ENCODE peak calls at places on chromosomes 4 and X, in five cellular contexts. S, O, U, P and D are unnamed samples.

GRCh38 chrX:53716328-53717088 is 30.0 kb upstream of the HUWE1 start:
- DNase-seq in P (no peak), U (no peak), S (peak), O (peak), D (no peak)

GRCh38 chr4:86791126-86791525 is 58.1 kb downstream of the SLC10A6 start:
- DNase-seq in U (no peak), P (no peak), S (no peak), O (no peak), D (no peak)

GRCh38 chr4:139492429-139492828 is 38.5 kb downstream of the RAB33B start:
- DNase-seq in S (no peak), U (no peak), P (no peak), O (no peak), D (no peak)

GRCh38 chrX:66815227-66815626 is 176.3 kb upstream of the EDA2R start:
- DNase-seq in U (no peak), S (no peak), P (no peak), O (no peak), D (no peak)

GRCh38 chr4:150986085-150986484 is 29.0 kb downstream of the LRBA start:
- DNase-seq in S (no peak), P (no peak), O (no peak), U (no peak), D (no peak)

GRCh38 chr4:135732448-135732847 is 1530.9 kb upstream of the PABPC4L start:
- DNase-seq in U (no peak), O (no peak), P (no peak), S (no peak), D (no peak)

GRCh38 chr4:112213850-112214249 is 17.7 kb upstream of the AP1AR start:
- DNase-seq in O (no peak), P (peak), S (no peak), U (no peak), D (no peak)

GRCh38 chrX:651922-652775 is 21.6 kb downstream of the SHOX start:
- DNase-seq in P (no peak), O (no peak), S (no peak), U (no peak), D (no peak)

GRCh38 chrX:31269914-31270313 is 198.1 kb upstream of the FTHL17 start:
- DNase-seq in U (no peak), S (no peak), O (no peak), P (no peak), D (no peak)

GRCh38 chrX:120749141-120749846 is 119.4 kb upstream of the C1GALT1C1 start:
- DNase-seq in O (no peak), U (no peak), P (no peak), S (no peak), D (peak)

GRCh38 chr4:139642364-139642763 is 23.3 kb upstream of the MGST2 start:
- DNase-seq in P (no peak), O (no peak), S (no peak), U (no peak), D (no peak)

GRCh38 chrX:45009371-45010000 is 136.5 kb downstream of the KDM6A start:
- DNase-seq in S (no peak), U (no peak), O (no peak), P (no peak), D (no peak)

GRCh38 chrX:39017062-39017461 is 215.8 kb downstream of the MID1IP1 start:
- DNase-seq in P (no peak), U (no peak), O (no peak), S (no peak), D (no peak)

GRCh38 chrX:104254442-104255115 is at the start of gene ESX1:
- DNase-seq in P (no peak), O (no peak), S (no peak), U (no peak), D (no peak)

GRCh38 chrX:130120746-130121504 is 10.6 kb upstream of the ELF4 start:
- DNase-seq in P (peak), U (peak), S (peak), O (peak), D (no peak)

GRCh38 chr4:184978211-184978610 is 40.1 kb upstream of the HELT start:
- DNase-seq in S (no peak), U (no peak), P (no peak), O (no peak), D (no peak)

GRCh38 chr4:154254999-154255398 is 236.6 kb downstream of the DCHS2 start:
- DNase-seq in O (no peak), S (no peak), U (no peak), P (no peak), D (no peak)

GRCh38 chr4:128636906-128637305 is 172.6 kb upstream of the JADE1 start:
- DNase-seq in O (no peak), U (no peak), S (no peak), P (no peak), D (no peak)

GRCh38 chrX:23478056-23478455 is 143.4 kb downstream of the PTCHD1 start:
- DNase-seq in U (no peak), S (no peak), P (no peak), O (no peak), D (no peak)

GRCh38 chr4:41077628-41078027 is 136.7 kb downstream of the APBB2 start:
- DNase-seq in U (no peak), O (no peak), P (no peak), S (no peak), D (no peak)

GRCh38 chr4:20544645-20545044 is 155.6 kb upstream of the PACRGL start:
- DNase-seq in U (no peak), P (peak), S (no peak), O (no peak), D (peak)

GRCh38 chrX:15299945-15300851 is 15.2 kb downstream of the ASB11 start:
- DNase-seq in P (peak), U (no peak), O (no peak), S (no peak), D (no peak)

GRCh38 chrX:10904220-10904619 is 206.9 kb upstream of the HCCS start:
- DNase-seq in O (no peak), U (no peak), S (no peak), P (no peak), D (no peak)

GRCh38 chr4:48268956-48269860 is at the start of gene TEC:
- DNase-seq in O (no peak), S (no peak), P (peak), U (peak), D (no peak)

GRCh38 chr4:113502476-113502875 is 259.1 kb downstream of the CAMK2D start:
- DNase-seq in P (no peak), S (no peak), U (no peak), O (no peak), D (no peak)

GRCh38 chrX:39982927-39983326 is 114.8 kb downstream of the BCOR start:
- DNase-seq in P (no peak), S (no peak), U (no peak), O (no peak), D (peak)

GRCh38 chr4:24858550-24858949 is 54.3 kb downstream of the CCDC149 start:
- DNase-seq in P (no peak), U (no peak), O (no peak), S (no peak), D (no peak)

GRCh38 chr4:79623125-79623905 is 215.3 kb upstream of the GK2 start:
- DNase-seq in S (no peak), U (no peak), P (no peak), O (no peak), D (no peak)

GRCh38 chrX:30144971-30145731 is 70.2 kb upstream of the MAGEB2 start:
- DNase-seq in U (no peak), P (no peak), O (no peak), S (no peak), D (no peak)

GRCh38 chrX:31661280-31661679 is 589.4 kb upstream of the FTHL17 start:
- DNase-seq in P (no peak), U (no peak), O (no peak), S (no peak), D (no peak)

GRCh38 chrX:23694606-23695005 is 27.3 kb downstream of the PRDX4 start:
- DNase-seq in O (no peak), P (no peak), S (no peak), U (no peak), D (no peak)

GRCh38 chr4:106530816-106531215 is 162.2 kb upstream of the GIMD1 start:
- DNase-seq in U (no peak), P (no peak), S (no peak), O (no peak), D (no peak)